ENCODE peak calls at places on chromosomes 1 and 21, in seven cellular contexts. X is skeletal muscle cell; F is H7; U is OCI-M1; V is effector memory CD8-positive, alpha-beta T cell; R is HEK293T; B is cardiac septum. N is an unnamed sample.

GRCh38 chr1:211377539-211378461 is 51.2 kb downstream of the TRAF5 start:
- DNase-seq in V (no peak), U (no peak), B (no peak), F (peak), R (no peak), X (no peak), N (peak)

GRCh38 chr1:171937938-171938337 is 96.6 kb downstream of the DNM3 start:
- DNase-seq in F (no peak), V (no peak), B (no peak), R (no peak), X (no peak), U (no peak), N (no peak)

GRCh38 chr1:25168193-25169071 is 63.9 kb downstream of the SYF2 start:
- DNase-seq in B (no peak), X (no peak), R (no peak), F (no peak), V (no peak), U (no peak), N (no peak)

GRCh38 chr1:238647877-238648276 is 738.5 kb upstream of the CHRM3 start:
- DNase-seq in F (peak), V (no peak), X (peak), R (no peak), B (no peak), U (peak), N (peak)

GRCh38 chr1:64686828-64687724 is 57.8 kb upstream of the RAVER2 start:
- DNase-seq in F (peak), X (no peak), V (peak), R (peak), U (peak), B (no peak), N (peak)

GRCh38 chr1:89529196-89529595 is 4.6 kb downstream of the LRRC8B start:
- DNase-seq in F (no peak), U (no peak), B (no peak), V (no peak), X (no peak), R (no peak), N (no peak)

GRCh38 chr1:25885602-25886001 is 10.1 kb upstream of the PAQR7 start:
- DNase-seq in V (no peak), F (no peak), X (no peak), B (no peak), R (no peak), U (no peak), N (no peak)

GRCh38 chr1:225999912-226000337 is 782 bp upstream of the SDE2 start:
- DNase-seq in U (peak), V (peak), X (no peak), B (no peak), R (no peak), F (no peak), N (no peak)

GRCh38 chr1:205365945-205366463 is 9.3 kb upstream of the KLHDC8A start:
- DNase-seq in B (no peak), V (no peak), X (no peak), U (peak), R (no peak), F (no peak), N (no peak)

GRCh38 chr1:77036560-77036959 is 169.3 kb downstream of the ST6GALNAC5 start:
- DNase-seq in V (no peak), X (no peak), B (no peak), R (no peak), F (no peak), U (peak), N (no peak)

GRCh38 chr1:150551784-150552691 is 2.8 kb downstream of the ADAMTSL4 start:
- DNase-seq in R (no peak), U (peak), V (no peak), B (peak), F (peak), X (peak), N (peak)

GRCh38 chr1:217674330-217674729 is 43.2 kb downstream of the SPATA17 start:
- DNase-seq in V (no peak), B (no peak), F (no peak), R (no peak), X (no peak), U (no peak), N (no peak)

GRCh38 chr21:34889287-34889536 is 159.9 kb downstream of the RUNX1 start:
- DNase-seq in F (no peak), R (peak), X (no peak), B (peak), V (peak), U (peak), N (peak)

GRCh38 chr1:147768582-147768981 is 8.2 kb upstream of the GJA5 start:
- DNase-seq in R (no peak), U (no peak), X (no peak), V (no peak), F (no peak), B (no peak), N (no peak)